ENCODE peak calls at places on chromosomes 11 and 22, in eight cellular contexts. E is natural killer cell; W is type B pancreatic cell; U is HT1080; V is non-pigmented ciliary epithelial cell; O is naive B cell; A is stimulated activated CD4-positive, alpha-beta T cell treated with anti-CD3 and anti-CD28 coated beads, Interleukin-2, amount 100 ng/mL, for 24 hours; L is cortex of kidney. T is an unnamed sample.
A peak's percentile ranks its signal among the peaks of the same experiment; 100 is the strongest.

GRCh38 chr11:107858217-107859070 is at the start of gene SLC35F2:
- DNase-seq in W (peak; percentile 71), V (no peak), A (peak; percentile 80), O (peak; percentile 83), L (no peak), E (peak; percentile 60), U (peak; percentile 83), T (no peak)

GRCh38 chr11:114928260-114928870 is 250.0 kb downstream of the NXPE2 start:
- DNase-seq in V (no peak), L (no peak), A (no peak), W (no peak), E (no peak), U (no peak), O (no peak), T (no peak)

GRCh38 chr22:38733329-38734202 is 22.2 kb downstream of the SUN2 start:
- DNase-seq in W (no peak), O (peak; percentile 47), A (peak; percentile 64), U (no peak), L (no peak), E (no peak), V (no peak), T (peak; percentile 57)

GRCh38 chr11:126079640-126080205 is 17.1 kb upstream of the CDON start:
- DNase-seq in W (no peak), O (no peak), U (no peak), V (no peak), E (no peak), L (no peak), A (no peak), T (no peak)

GRCh38 chr11:34977039-34977906 is 60.9 kb downstream of the PDHX start:
- DNase-seq in W (no peak), U (peak; percentile 87), A (no peak), L (no peak), V (no peak), O (no peak), E (no peak), T (no peak)

GRCh38 chr11:103586756-103587155 is 449.7 kb upstream of the DDI1 start:
- DNase-seq in A (no peak), V (peak; percentile 64), W (no peak), E (no peak), O (no peak), U (peak; percentile 32), L (no peak), T (no peak)

GRCh38 chr11:27938011-27938410 is 169.9 kb downstream of the KIF18A start:
- DNase-seq in L (no peak), E (no peak), V (no peak), A (no peak), W (no peak), U (no peak), O (no peak), T (no peak)

GRCh38 chr11:33542921-33543320 is 157.7 kb downstream of the C11orf91 start:
- DNase-seq in L (no peak), U (peak; percentile 59), V (no peak), E (no peak), A (peak; percentile 57), O (peak; percentile 3), W (no peak), T (peak; percentile 36)

GRCh38 chr11:120244476-120244875 is 4.5 kb downstream of the POU2F3 start:
- DNase-seq in L (no peak), W (no peak), E (no peak), V (no peak), U (peak; percentile 44), O (no peak), A (no peak), T (no peak)

GRCh38 chr22:48929276-48929790 is 898.3 kb downstream of the BRD1 start:
- DNase-seq in E (no peak), O (no peak), A (no peak), W (peak; percentile 42), U (no peak), L (no peak), V (no peak), T (no peak)

GRCh38 chr22:28072066-28072465 is 153.0 kb upstream of the PITPNB start:
- DNase-seq in E (no peak), O (no peak), U (no peak), A (no peak), V (no peak), L (no peak), W (no peak), T (no peak)

GRCh38 chr11:61332266-61332822 is 561 bp downstream of the DDB1 start:
- DNase-seq in U (no peak), O (no peak), V (no peak), E (no peak), L (no peak), W (no peak), A (peak; percentile 11), T (peak; percentile 65)